ENCODE peak calls at places on chromosomes 12 and 14, in seven cellular contexts. One of them, this sample, is unnamed.

GRCh38 chr14:99247772-99248171 is 24.2 kb downstream of the BCL11B start:
- DNase-seq in activated T-cell treated with anti-CD3 and anti-CD28 coated beads, Interleukin-2, amount 50 U/mL, for 72 hours: no peak
- DNase-seq in COR-L47: no peak
- DNase-seq in mesendoderm: no peak
- DNase-seq in endothelial cell: no peak
- DNase-seq in left cardiac atrium: no peak
- DNase-seq in NCI-H1092: no peak
- DNase-seq in this sample: no peak

GRCh38 chr14:34993444-34993843 is 10.7 kb downstream of the SRP54 start:
- DNase-seq in activated T-cell treated with anti-CD3 and anti-CD28 coated beads, Interleukin-2, amount 50 U/mL, for 72 hours: no peak
- DNase-seq in COR-L47: no peak
- DNase-seq in mesendoderm: no peak
- DNase-seq in endothelial cell: no peak
- DNase-seq in left cardiac atrium: no peak
- DNase-seq in NCI-H1092: no peak
- DNase-seq in this sample: no peak

GRCh38 chr12:121534495-121535148 is 46.2 kb downstream of the KDM2B start:
- DNase-seq in activated T-cell treated with anti-CD3 and anti-CD28 coated beads, Interleukin-2, amount 50 U/mL, for 72 hours: peak
- DNase-seq in COR-L47: no peak
- DNase-seq in mesendoderm: no peak
- DNase-seq in endothelial cell: no peak
- DNase-seq in left cardiac atrium: no peak
- DNase-seq in NCI-H1092: no peak
- DNase-seq in this sample: no peak

GRCh38 chr12:32983332-32983731 is 86.8 kb upstream of the PKP2 start:
- DNase-seq in activated T-cell treated with anti-CD3 and anti-CD28 coated beads, Interleukin-2, amount 50 U/mL, for 72 hours: no peak
- DNase-seq in COR-L47: no peak
- DNase-seq in mesendoderm: peak
- DNase-seq in endothelial cell: no peak
- DNase-seq in left cardiac atrium: no peak
- DNase-seq in NCI-H1092: no peak
- DNase-seq in this sample: no peak

GRCh38 chr12:13504736-13505135 is 308.2 kb downstream of the EMP1 start:
- DNase-seq in activated T-cell treated with anti-CD3 and anti-CD28 coated beads, Interleukin-2, amount 50 U/mL, for 72 hours: no peak
- DNase-seq in COR-L47: no peak
- DNase-seq in mesendoderm: no peak
- DNase-seq in endothelial cell: no peak
- DNase-seq in left cardiac atrium: no peak
- DNase-seq in NCI-H1092: no peak
- DNase-seq in this sample: no peak

GRCh38 chr12:102479099-102479887 is 1.1 kb downstream of the IGF1 start:
- DNase-seq in activated T-cell treated with anti-CD3 and anti-CD28 coated beads, Interleukin-2, amount 50 U/mL, for 72 hours: peak
- DNase-seq in COR-L47: no peak
- DNase-seq in mesendoderm: peak
- DNase-seq in endothelial cell: no peak
- DNase-seq in left cardiac atrium: no peak
- DNase-seq in NCI-H1092: no peak
- DNase-seq in this sample: no peak

GRCh38 chr12:58496411-58496810 is 423.9 kb downstream of the LRIG3 start:
- DNase-seq in activated T-cell treated with anti-CD3 and anti-CD28 coated beads, Interleukin-2, amount 50 U/mL, for 72 hours: no peak
- DNase-seq in COR-L47: no peak
- DNase-seq in mesendoderm: no peak
- DNase-seq in endothelial cell: no peak
- DNase-seq in left cardiac atrium: no peak
- DNase-seq in NCI-H1092: no peak
- DNase-seq in this sample: no peak

GRCh38 chr12:7645395-7646177 is 20.1 kb downstream of the APOBEC1 start:
- DNase-seq in activated T-cell treated with anti-CD3 and anti-CD28 coated beads, Interleukin-2, amount 50 U/mL, for 72 hours: peak
- DNase-seq in COR-L47: no peak
- DNase-seq in mesendoderm: peak
- DNase-seq in endothelial cell: no peak
- DNase-seq in left cardiac atrium: no peak
- DNase-seq in NCI-H1092: no peak
- DNase-seq in this sample: no peak

GRCh38 chr12:46260153-46260912 is 8.5 kb downstream of the SLC38A1 start:
- DNase-seq in activated T-cell treated with anti-CD3 and anti-CD28 coated beads, Interleukin-2, amount 50 U/mL, for 72 hours: no peak
- DNase-seq in COR-L47: no peak
- DNase-seq in mesendoderm: peak
- DNase-seq in endothelial cell: no peak
- DNase-seq in left cardiac atrium: no peak
- DNase-seq in NCI-H1092: no peak
- DNase-seq in this sample: no peak

GRCh38 chr12:62629971-62630739 is 163.5 kb downstream of the MON2 start:
- DNase-seq in activated T-cell treated with anti-CD3 and anti-CD28 coated beads, Interleukin-2, amount 50 U/mL, for 72 hours: no peak
- DNase-seq in COR-L47: peak
- DNase-seq in mesendoderm: no peak
- DNase-seq in endothelial cell: no peak
- DNase-seq in left cardiac atrium: no peak
- DNase-seq in NCI-H1092: no peak
- DNase-seq in this sample: peak

GRCh38 chr12:32568241-32568640 is 110.9 kb upstream of the DNM1L start:
- DNase-seq in activated T-cell treated with anti-CD3 and anti-CD28 coated beads, Interleukin-2, amount 50 U/mL, for 72 hours: no peak
- DNase-seq in COR-L47: peak
- DNase-seq in mesendoderm: peak
- DNase-seq in endothelial cell: no peak
- DNase-seq in left cardiac atrium: no peak
- DNase-seq in NCI-H1092: no peak
- DNase-seq in this sample: no peak

GRCh38 chr12:49296034-49296835 is 1.3 kb downstream of the PRPH start:
- DNase-seq in activated T-cell treated with anti-CD3 and anti-CD28 coated beads, Interleukin-2, amount 50 U/mL, for 72 hours: peak
- DNase-seq in COR-L47: peak
- DNase-seq in mesendoderm: peak
- DNase-seq in endothelial cell: peak
- DNase-seq in left cardiac atrium: peak
- DNase-seq in NCI-H1092: no peak
- DNase-seq in this sample: no peak

GRCh38 chr12:46371718-46372130 is 849 bp downstream of the SLC38A2 start:
- DNase-seq in activated T-cell treated with anti-CD3 and anti-CD28 coated beads, Interleukin-2, amount 50 U/mL, for 72 hours: no peak
- DNase-seq in COR-L47: peak
- DNase-seq in mesendoderm: peak
- DNase-seq in endothelial cell: peak
- DNase-seq in left cardiac atrium: peak
- DNase-seq in NCI-H1092: peak
- DNase-seq in this sample: no peak

GRCh38 chr12:51678086-51678724 is 87.2 kb downstream of the SCN8A start:
- DNase-seq in activated T-cell treated with anti-CD3 and anti-CD28 coated beads, Interleukin-2, amount 50 U/mL, for 72 hours: peak
- DNase-seq in COR-L47: peak
- DNase-seq in mesendoderm: peak
- DNase-seq in endothelial cell: peak
- DNase-seq in left cardiac atrium: no peak
- DNase-seq in NCI-H1092: peak
- DNase-seq in this sample: no peak

GRCh38 chr12:46221255-46222128 is 47.4 kb downstream of the SLC38A1 start:
- DNase-seq in activated T-cell treated with anti-CD3 and anti-CD28 coated beads, Interleukin-2, amount 50 U/mL, for 72 hours: no peak
- DNase-seq in COR-L47: no peak
- DNase-seq in mesendoderm: peak
- DNase-seq in endothelial cell: no peak
- DNase-seq in left cardiac atrium: no peak
- DNase-seq in NCI-H1092: no peak
- DNase-seq in this sample: no peak

GRCh38 chr12:115337693-115338543 is 653.9 kb upstream of the TBX3 start:
- DNase-seq in activated T-cell treated with anti-CD3 and anti-CD28 coated beads, Interleukin-2, amount 50 U/mL, for 72 hours: no peak
- DNase-seq in COR-L47: no peak
- DNase-seq in mesendoderm: peak
- DNase-seq in endothelial cell: no peak
- DNase-seq in left cardiac atrium: peak
- DNase-seq in NCI-H1092: no peak
- DNase-seq in this sample: no peak

GRCh38 chr12:68240975-68241374 is 12.4 kb downstream of the IL22 start:
- DNase-seq in activated T-cell treated with anti-CD3 and anti-CD28 coated beads, Interleukin-2, amount 50 U/mL, for 72 hours: peak
- DNase-seq in COR-L47: no peak
- DNase-seq in mesendoderm: no peak
- DNase-seq in endothelial cell: no peak
- DNase-seq in left cardiac atrium: no peak
- DNase-seq in NCI-H1092: no peak
- DNase-seq in this sample: no peak

GRCh38 chr14:68668028-68668427 is 124.8 kb downstream of the ZFP36L1 start:
- DNase-seq in activated T-cell treated with anti-CD3 and anti-CD28 coated beads, Interleukin-2, amount 50 U/mL, for 72 hours: no peak
- DNase-seq in COR-L47: no peak
- DNase-seq in mesendoderm: no peak
- DNase-seq in endothelial cell: no peak
- DNase-seq in left cardiac atrium: no peak
- DNase-seq in NCI-H1092: no peak
- DNase-seq in this sample: no peak

GRCh38 chr12:70044170-70044569 is 199.1 kb upstream of the CNOT2 start:
- DNase-seq in activated T-cell treated with anti-CD3 and anti-CD28 coated beads, Interleukin-2, amount 50 U/mL, for 72 hours: no peak
- DNase-seq in COR-L47: no peak
- DNase-seq in mesendoderm: no peak
- DNase-seq in endothelial cell: no peak
- DNase-seq in left cardiac atrium: no peak
- DNase-seq in NCI-H1092: no peak
- DNase-seq in this sample: no peak

GRCh38 chr12:110141389-110141788 is 17.2 kb downstream of the IFT81 start:
- DNase-seq in activated T-cell treated with anti-CD3 and anti-CD28 coated beads, Interleukin-2, amount 50 U/mL, for 72 hours: no peak
- DNase-seq in COR-L47: no peak
- DNase-seq in mesendoderm: no peak
- DNase-seq in endothelial cell: no peak
- DNase-seq in left cardiac atrium: peak
- DNase-seq in NCI-H1092: no peak
- DNase-seq in this sample: no peak

GRCh38 chr14:55028066-55028465 is 1.0 kb downstream of the SOCS4 start:
- DNase-seq in activated T-cell treated with anti-CD3 and anti-CD28 coated beads, Interleukin-2, amount 50 U/mL, for 72 hours: no peak
- DNase-seq in COR-L47: peak
- DNase-seq in mesendoderm: no peak
- DNase-seq in endothelial cell: no peak
- DNase-seq in left cardiac atrium: no peak
- DNase-seq in NCI-H1092: no peak
- DNase-seq in this sample: no peak

GRCh38 chr12:117151195-117152031 is 38.9 kb downstream of the FBXO21 start:
- DNase-seq in activated T-cell treated with anti-CD3 and anti-CD28 coated beads, Interleukin-2, amount 50 U/mL, for 72 hours: peak
- DNase-seq in COR-L47: no peak
- DNase-seq in mesendoderm: peak
- DNase-seq in endothelial cell: peak
- DNase-seq in left cardiac atrium: peak
- DNase-seq in NCI-H1092: no peak
- DNase-seq in this sample: no peak

GRCh38 chr12:115160290-115161108 is 476.5 kb upstream of the TBX3 start:
- DNase-seq in activated T-cell treated with anti-CD3 and anti-CD28 coated beads, Interleukin-2, amount 50 U/mL, for 72 hours: no peak
- DNase-seq in COR-L47: no peak
- DNase-seq in mesendoderm: no peak
- DNase-seq in endothelial cell: no peak
- DNase-seq in left cardiac atrium: no peak
- DNase-seq in NCI-H1092: no peak
- DNase-seq in this sample: no peak

GRCh38 chr12:76449572-76449971 is 101.4 kb upstream of the BBS10 start:
- DNase-seq in activated T-cell treated with anti-CD3 and anti-CD28 coated beads, Interleukin-2, amount 50 U/mL, for 72 hours: no peak
- DNase-seq in COR-L47: no peak
- DNase-seq in mesendoderm: no peak
- DNase-seq in endothelial cell: no peak
- DNase-seq in left cardiac atrium: no peak
- DNase-seq in NCI-H1092: no peak
- DNase-seq in this sample: no peak

GRCh38 chr14:69242311-69243224 is 17.4 kb upstream of the GALNT16 start:
- DNase-seq in activated T-cell treated with anti-CD3 and anti-CD28 coated beads, Interleukin-2, amount 50 U/mL, for 72 hours: peak
- DNase-seq in COR-L47: peak
- DNase-seq in mesendoderm: peak
- DNase-seq in endothelial cell: peak
- DNase-seq in left cardiac atrium: peak
- DNase-seq in NCI-H1092: peak
- DNase-seq in this sample: peak

GRCh38 chr14:64504897-64505771 is 564 bp downstream of the ZBTB1 start:
- DNase-seq in activated T-cell treated with anti-CD3 and anti-CD28 coated beads, Interleukin-2, amount 50 U/mL, for 72 hours: peak
- DNase-seq in COR-L47: peak
- DNase-seq in mesendoderm: peak
- DNase-seq in endothelial cell: peak
- DNase-seq in left cardiac atrium: peak
- DNase-seq in NCI-H1092: peak
- DNase-seq in this sample: no peak

GRCh38 chr14:50719911-50720759 is 52.0 kb upstream of the SAV1 start:
- DNase-seq in activated T-cell treated with anti-CD3 and anti-CD28 coated beads, Interleukin-2, amount 50 U/mL, for 72 hours: no peak
- DNase-seq in COR-L47: no peak
- DNase-seq in mesendoderm: no peak
- DNase-seq in endothelial cell: no peak
- DNase-seq in left cardiac atrium: no peak
- DNase-seq in NCI-H1092: no peak
- DNase-seq in this sample: no peak

GRCh38 chr14:92323916-92324818 is 1.2 kb downstream of the SLC24A4 start:
- DNase-seq in activated T-cell treated with anti-CD3 and anti-CD28 coated beads, Interleukin-2, amount 50 U/mL, for 72 hours: no peak
- DNase-seq in COR-L47: no peak
- DNase-seq in mesendoderm: no peak
- DNase-seq in endothelial cell: no peak
- DNase-seq in left cardiac atrium: no peak
- DNase-seq in NCI-H1092: no peak
- DNase-seq in this sample: no peak

GRCh38 chr12:32494676-32495075 is 95.3 kb downstream of the FGD4 start:
- DNase-seq in activated T-cell treated with anti-CD3 and anti-CD28 coated beads, Interleukin-2, amount 50 U/mL, for 72 hours: peak
- DNase-seq in COR-L47: no peak
- DNase-seq in mesendoderm: peak
- DNase-seq in endothelial cell: no peak
- DNase-seq in left cardiac atrium: no peak
- DNase-seq in NCI-H1092: no peak
- DNase-seq in this sample: no peak

GRCh38 chr12:45669093-45669492 is 60.4 kb upstream of the ARID2 start:
- DNase-seq in activated T-cell treated with anti-CD3 and anti-CD28 coated beads, Interleukin-2, amount 50 U/mL, for 72 hours: no peak
- DNase-seq in COR-L47: no peak
- DNase-seq in mesendoderm: no peak
- DNase-seq in endothelial cell: no peak
- DNase-seq in left cardiac atrium: no peak
- DNase-seq in NCI-H1092: no peak
- DNase-seq in this sample: no peak

GRCh38 chr14:59044707-59045106 is 143.8 kb upstream of the DAAM1 start:
- DNase-seq in activated T-cell treated with anti-CD3 and anti-CD28 coated beads, Interleukin-2, amount 50 U/mL, for 72 hours: no peak
- DNase-seq in COR-L47: no peak
- DNase-seq in mesendoderm: peak
- DNase-seq in endothelial cell: no peak
- DNase-seq in left cardiac atrium: no peak
- DNase-seq in NCI-H1092: no peak
- DNase-seq in this sample: no peak

This sample was measured in NCI-H1417 treated with DMSO at 0.1 percent for 48 hours.